ENCODE peak calls at places on chromosomes 11 and 22, in seven cellular contexts. P is lower lobe of right lung; R is mesendoderm; G is DND-41; E is fibroblast of lung; L is IMR-90; C is CD4-positive, CD25-positive, alpha-beta regulatory T cell. V is an unnamed sample. For H3K4me1 and H3K36me3, the result is how much of the 10 kb centered on the place peaks cover.

GRCh38 chr11:126751242-126751641 is 249.3 kb downstream of the KIRREL3 start:
- DNase-seq in P (no peak), R (no peak), G (no peak), E (peak), L (peak), C (no peak), V (no peak)

GRCh38 chr11:122038543-122038942 is 77.5 kb downstream of the BLID start:
- DNase-seq in P (no peak), R (peak), G (no peak), E (peak), L (peak), C (no peak), V (no peak)

GRCh38 chr11:27898166-27898565 is 197.9 kb upstream of the BDNF start:
- DNase-seq in P (no peak), R (no peak), G (no peak), E (no peak), L (no peak), C (no peak), V (no peak)

GRCh38 chr11:111871693-111872161 is 346 bp upstream of the ALG9 start:
- DNase-seq in P (no peak), R (no peak), G (no peak), E (no peak), L (no peak), C (no peak), V (no peak)

GRCh38 chr11:1052133-1053011 is 15.9 kb upstream of the MUC6 start:
- DNase-seq in P (peak), R (no peak), G (no peak), E (no peak), L (no peak), C (no peak), V (no peak)

GRCh38 chr22:43883719-43884415 is 7.9 kb downstream of the PNPLA5 start:
- DNase-seq in P (no peak), R (no peak), G (no peak), E (no peak), L (no peak), C (no peak), V (no peak)

GRCh38 chr11:125457814-125458343 is 38.2 kb downstream of the FEZ1 start:
- DNase-seq in P (no peak), R (peak), G (no peak), E (peak), L (peak), C (no peak), V (no peak)

GRCh38 chr11:3644817-3645235 is at the start of gene ART1:
- DNase-seq in P (no peak), R (no peak), G (no peak), E (no peak), L (no peak), C (no peak), V (no peak)

GRCh38 chr11:133992121-133992520 is 35.4 kb upstream of the IGSF9B start:
- DNase-seq in P (no peak), R (peak), G (no peak), E (no peak), L (no peak), C (no peak), V (no peak)

GRCh38 chr11:69335010-69335409 is 41.1 kb downstream of the MYEOV start:
- DNase-seq in P (no peak), R (no peak), G (no peak), E (no peak), L (no peak), C (no peak), V (no peak)

GRCh38 chr11:117884994-117885393 is 8.5 kb upstream of the FXYD6 start:
- DNase-seq in P (no peak), R (no peak), G (no peak), E (peak), L (peak), C (no peak), V (no peak)

GRCh38 chr11:132312161-132312560 is 941.7 kb downstream of the NTM start:
- DNase-seq in P (no peak), R (no peak), G (no peak), E (peak), L (peak), C (no peak), V (no peak)

GRCh38 chr22:40679249-40679963 is at the start of gene MCHR1:
- DNase-seq in P (no peak), R (no peak), G (no peak), E (no peak), L (peak), C (no peak), V (no peak)

GRCh38 chr22:20093437-20093836 is 13.4 kb downstream of the DGCR8 start:
- DNase-seq in P (peak), R (no peak), G (no peak), E (no peak), L (no peak), C (no peak), V (no peak)

GRCh38 chr22:24928322-24928721 is 18.2 kb downstream of the LHFPL7 start:
- DNase-seq in P (no peak), R (no peak), G (no peak), E (no peak), L (no peak), C (no peak), V (no peak)

GRCh38 chr11:95788921-95789505 is 569 bp downstream of the FAM76B start:
- DNase-seq in P (no peak), R (peak), G (peak), E (peak), L (peak), C (no peak), V (peak)

GRCh38 chr22:43151251-43152000 is at the start of gene TSPO:
- DNase-seq in P (peak), R (peak), G (peak), E (peak), L (peak), C (peak), V (peak)

GRCh38 chr11:15843309-15843857 is 513.0 kb downstream of the SOX6 start:
- DNase-seq in P (no peak), R (no peak), G (no peak), E (peak), L (peak), C (no peak), V (no peak)

GRCh38 chr11:134206185-134206584 is 17.6 kb downstream of the NCAPD3 start:
- DNase-seq in P (no peak), R (no peak), G (no peak), E (no peak), L (no peak), C (no peak), V (no peak)

GRCh38 chr11:116532066-116532465 is 240.7 kb downstream of the BUD13 start:
- DNase-seq in P (no peak), R (no peak), G (no peak), E (no peak), L (no peak), C (no peak), V (no peak)
- H3K4me1 ChIP-seq in P (under half), R (under half), G (under half), E (under half), L (under half), C (under half), V (under half)

GRCh38 chr22:38180841-38181452 is 683 bp downstream of the PLA2G6 start:
- DNase-seq in P (peak), R (peak), G (peak), E (peak), L (no peak), C (peak), V (peak)

GRCh38 chr22:38177926-38178604 is 3.6 kb downstream of the PLA2G6 start:
- DNase-seq in P (peak), R (peak), G (no peak), E (peak), L (peak), C (no peak), V (no peak)

GRCh38 chr22:38184788-38185187 is 3.2 kb upstream of the PLA2G6 start:
- DNase-seq in P (no peak), R (no peak), G (no peak), E (no peak), L (no peak), C (no peak), V (no peak)

GRCh38 chr22:38177044-38177443 is 4.6 kb downstream of the PLA2G6 start:
- DNase-seq in P (peak), R (no peak), G (no peak), E (no peak), L (no peak), C (no peak), V (peak)

GRCh38 chr22:38181453-38182200 is at the start of gene PLA2G6:
- DNase-seq in P (peak), R (peak), G (peak), E (peak), L (peak), C (peak), V (peak)
- H3K4me3 ChIP-seq in P (peak), R (peak), G (peak), E (peak), L (peak), C (peak), V (peak)

GRCh38 chr22:46675938-46676337 is 55.8 kb downstream of the GRAMD4 start:
- DNase-seq in P (no peak), R (no peak), G (no peak), E (no peak), L (no peak), C (no peak), V (no peak)

GRCh38 chr22:46674367-46674781 is 54.2 kb downstream of the GRAMD4 start:
- DNase-seq in P (peak), R (no peak), G (no peak), E (no peak), L (no peak), C (peak), V (peak)

GRCh38 chr22:46673677-46674236 is 53.6 kb downstream of the GRAMD4 start:
- DNase-seq in P (no peak), R (no peak), G (no peak), E (no peak), L (no peak), C (no peak), V (peak)

GRCh38 chr22:46675479-46675878 is 55.3 kb downstream of the GRAMD4 start:
- DNase-seq in P (no peak), R (no peak), G (no peak), E (no peak), L (no peak), C (no peak), V (peak)

DNA sequence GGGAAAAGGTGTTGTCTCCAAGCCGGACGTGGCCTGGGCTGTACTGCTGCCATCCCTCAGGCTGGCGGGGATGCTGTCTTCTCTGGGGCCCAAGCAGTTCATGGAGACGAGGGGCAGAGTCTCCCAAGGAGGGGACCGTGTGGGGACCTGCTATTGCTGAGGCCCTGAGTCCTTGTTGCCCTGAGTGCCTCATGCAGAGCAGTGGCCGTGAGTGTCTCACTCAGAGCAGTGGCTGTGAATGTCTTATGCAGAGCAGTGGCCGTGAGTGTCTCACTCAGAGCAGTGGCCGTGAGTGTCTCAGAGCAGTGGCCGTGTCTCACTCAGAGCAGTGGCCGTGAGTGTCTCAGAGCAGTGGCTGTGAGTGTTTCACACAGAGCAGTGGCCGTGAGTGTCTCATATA is 54.7 kb downstream of the GRAMD4 start:
- DNase-seq in P (no peak), R (no peak), G (no peak), E (no peak), L (no peak), C (no peak), V (no peak)
- H3K36me3 ChIP-seq in P (half or more), R (under half), G (half or more), E (under half), L (half or more), C (under half), V (under half)

GRCh38 chr11:75826463-75827220 is 11.6 kb downstream of the UVRAG start:
- DNase-seq in P (no peak), R (peak), G (no peak), E (no peak), L (peak), C (no peak), V (no peak)
- H3K4me1 ChIP-seq in P (half or more), R (under half), G (under half), E (under half), L (under half), C (under half), V (under half)

DNA sequence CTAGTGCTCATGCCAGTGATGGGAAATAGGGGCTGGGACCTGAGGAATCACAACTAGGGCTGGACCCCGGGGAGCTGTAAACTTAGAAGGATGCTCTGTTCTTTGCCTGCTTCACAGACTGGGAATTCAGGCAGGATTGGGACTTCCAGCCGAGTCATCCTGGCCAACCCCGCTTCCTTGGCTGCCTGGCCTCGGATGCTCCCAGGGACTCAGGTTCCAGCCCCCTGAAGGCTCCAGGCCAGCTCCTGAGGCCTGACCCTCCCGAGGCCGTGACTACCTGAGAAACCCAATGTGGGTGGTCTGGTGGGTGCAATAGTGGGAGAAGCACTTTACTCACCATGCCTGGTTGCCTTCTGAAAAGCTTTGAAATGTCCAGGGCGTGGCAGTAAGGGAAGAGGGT is 44.7 kb downstream of the IRAG1 start:
- DNase-seq in P (no peak), R (no peak), G (no peak), E (no peak), L (no peak), C (no peak), V (no peak)
- H3K4me3 ChIP-seq in P (no peak), R (no peak), G (no peak), E (no peak), L (no peak), C (no peak), V (no peak)

DNA sequence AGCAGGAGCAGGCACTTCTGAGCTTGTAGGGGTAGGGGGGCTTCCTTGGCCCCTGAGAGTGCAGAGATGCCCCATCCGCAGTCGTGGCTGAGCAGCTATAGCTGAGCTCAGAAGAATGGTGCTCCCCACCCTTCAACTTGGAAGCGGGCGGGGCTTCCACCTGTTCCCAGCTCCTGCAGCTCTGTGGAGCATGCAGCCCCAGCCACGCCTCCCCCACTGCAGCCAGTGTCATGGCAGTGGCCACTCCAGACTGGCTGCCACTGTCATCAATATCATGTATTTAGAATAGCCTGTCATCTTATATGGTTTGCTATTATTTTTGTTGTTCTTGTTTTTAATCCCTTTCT is 213.1 kb downstream of the LRRC4C start:
- DNase-seq in P (no peak), R (no peak), G (no peak), E (no peak), L (no peak), C (no peak), V (no peak)
- H3K36me3 ChIP-seq in P (under half), R (under half), G (under half), E (under half), L (under half), C (under half), V (under half)

GRCh38 chr11:66139817-66140216 is 69.7 kb downstream of the PACS1 start:
- DNase-seq in P (no peak), R (no peak), G (no peak), E (no peak), L (no peak), C (no peak), V (no peak)
- H3K4me1 ChIP-seq in P (under half), R (under half), G (under half), E (under half), L (under half), C (under half), V (under half)

V was measured in CD8-positive, alpha-beta T cell.